ENCODE peak calls at places on chromosome 20, in four cellular contexts. J is IMR-90, C is K562, D is GM12878. K is an unnamed sample.

GRCh38 chr20:60113771-60114170 is 155.5 kb downstream of the CDH26 start:
- DNase-seq in J (no peak), C (no peak), D (no peak), K (no peak)

GRCh38 chr20:62386383-62387218 is at the start of gene RPS21:
- DNase-seq in D (peak; percentile 54), J (peak; percentile 89), C (peak; percentile 91), K (peak; percentile 92)

GRCh38 chr20:63775096-63775978 is 35.8 kb downstream of the SLC2A4RG start:
- DNase-seq in J (peak; percentile 19), C (peak; percentile 64), D (no peak), K (peak; percentile 60)

GRCh38 chr20:38855356-38855755 is 49.9 kb downstream of the PPP1R16B start:
- DNase-seq in C (no peak), J (peak; percentile 35), D (no peak), K (peak; percentile 34)

GRCh38 chr20:7967199-7967844 is 27.1 kb upstream of the HAO1 start:
- DNase-seq in J (peak; percentile 6), D (no peak), C (no peak), K (no peak)

GRCh38 chr20:50478162-50479036 is 31.8 kb upstream of the PTPN1 start:
- DNase-seq in J (peak; percentile 29), D (no peak), C (peak; percentile 69), K (no peak)

GRCh38 chr20:20024942-20025341 is 7.8 kb downstream of the NAA20 start:
- DNase-seq in J (peak; percentile 70), C (no peak), D (no peak), K (no peak)

GRCh38 chr20:31485450-31486339 is 10.6 kb downstream of the REM1 start:
- DNase-seq in D (no peak), J (peak; percentile 8), C (peak; percentile 43), K (peak; percentile 70)

GRCh38 chr20:23187759-23188158 is 101.6 kb upstream of the CD93 start:
- DNase-seq in J (no peak), C (no peak), D (no peak), K (no peak)

GRCh38 chr20:34627458-34627857 is 49.4 kb downstream of the PIGU start:
- DNase-seq in C (no peak), D (no peak), J (no peak), K (no peak)

GRCh38 chr20:37596168-37596567 is 68.5 kb upstream of the BLCAP start:
- DNase-seq in D (no peak), J (no peak), C (no peak), K (no peak)

DNA sequence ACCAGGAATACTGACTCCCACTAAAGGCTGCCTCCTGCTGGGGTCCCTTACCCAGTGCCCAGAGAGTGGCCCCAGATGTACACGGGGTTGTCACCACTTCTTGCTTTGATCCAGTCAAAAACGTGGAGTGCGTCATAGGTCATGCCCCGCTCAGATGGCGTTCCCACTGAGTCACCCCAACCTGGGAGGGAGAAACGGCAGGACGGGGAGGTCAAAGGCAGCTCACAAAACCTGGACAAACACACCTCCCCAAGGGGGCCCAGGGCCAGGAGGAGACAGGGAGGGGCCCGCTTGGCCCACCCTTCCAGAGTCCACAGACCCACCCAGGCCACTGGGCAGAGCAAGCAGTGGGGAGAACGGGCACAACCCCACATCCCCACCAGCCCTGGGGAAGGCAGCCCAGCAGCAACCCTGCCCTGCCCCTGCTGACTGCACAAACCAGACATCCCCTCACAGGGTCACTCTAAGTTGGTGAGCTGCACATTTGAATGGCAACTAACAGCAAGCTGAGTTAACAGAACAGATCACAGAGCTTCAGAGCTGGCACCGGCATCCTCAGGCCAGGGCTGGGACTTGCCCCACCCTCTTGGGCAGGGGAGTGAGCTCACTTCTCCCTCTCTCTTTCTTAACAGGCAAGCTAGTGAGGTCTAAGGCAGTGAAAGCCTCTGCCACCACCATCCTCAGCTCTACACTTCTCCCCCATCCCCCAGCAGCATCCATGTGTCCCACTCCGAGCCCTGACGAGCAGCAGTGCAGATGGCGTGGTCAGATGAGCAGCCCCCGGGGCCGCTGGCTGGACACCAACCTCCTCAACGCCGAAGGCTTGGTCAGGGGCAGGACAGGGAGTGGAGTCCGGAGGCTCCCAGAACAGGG is 61.7 kb downstream of the PYGB start:
- DNase-seq in D (no peak), J (peak; percentile 80), C (peak; percentile 51), K (peak; percentile 10)
- TF ChIP-seq FOS in D (no peak), J (peak; percentile 36), C (no peak), K (no peak)

DNA sequence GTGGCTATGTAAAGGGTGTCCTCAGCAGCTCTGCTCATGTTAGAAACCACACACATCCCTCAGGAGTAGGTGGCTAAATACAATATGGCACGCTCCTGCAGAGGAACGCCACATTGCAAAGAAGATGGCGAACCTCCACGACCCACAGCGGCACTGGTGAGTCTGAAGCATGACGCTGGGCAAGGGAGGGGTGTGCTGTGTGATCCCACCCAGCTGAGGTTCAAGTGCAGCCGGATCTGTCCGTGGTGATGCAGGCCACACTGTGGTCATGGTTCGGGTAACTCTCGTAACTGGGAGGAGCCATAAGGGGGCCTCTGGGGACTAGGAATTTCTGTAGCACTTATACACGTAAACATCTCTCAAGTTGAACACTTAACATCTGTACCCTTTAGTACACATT is 23.4 kb upstream of the APMAP start:
- DNase-seq in D (no peak), J (no peak), C (no peak), K (no peak)
- TF ChIP-seq FOS in D (no peak), J (no peak), C (no peak), K (no peak)

DNA sequence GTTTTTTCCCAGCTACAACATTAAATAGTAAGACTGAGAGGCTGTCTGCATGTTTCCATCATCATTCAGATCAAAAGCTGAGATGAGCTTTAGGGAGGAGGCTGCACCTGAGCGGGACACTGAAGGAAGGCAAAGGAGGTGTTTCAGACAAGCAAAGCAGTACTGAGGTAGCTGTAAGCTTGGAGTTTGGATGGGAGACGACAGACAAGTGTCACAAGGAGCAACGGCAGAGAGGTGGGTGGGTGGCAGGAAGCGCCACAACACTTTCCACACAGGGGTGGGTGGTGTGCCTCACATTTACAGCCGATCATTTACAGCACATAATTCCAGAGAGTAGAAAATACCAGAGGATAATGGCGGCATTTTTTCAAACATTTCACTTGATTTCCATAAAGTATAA is 205.5 kb upstream of the SHLD1 start:
- DNase-seq in C (no peak), D (no peak), J (no peak), K (no peak)
- TF ChIP-seq FOS in C (no peak), D (no peak), J (no peak), K (no peak)

GRCh38 chr20:45792513-45793118 is 862 bp downstream of the DNTTIP1 start:
- DNase-seq in D (no peak), J (no peak), C (no peak), K (no peak)
- TF ChIP-seq FOS in D (no peak), J (no peak), C (no peak), K (no peak)

GRCh38 chr20:9038791-9039190 is 30.1 kb upstream of the PLCB4 start:
- DNase-seq in J (peak; percentile 75), D (no peak), C (no peak), K (no peak)
- TF ChIP-seq FOS in J (no peak), D (no peak), C (no peak), K (no peak)

GRCh38 chr20:3392756-3393155 is 14.7 kb downstream of the DNAAF9 start:
- DNase-seq in D (no peak), J (no peak), C (no peak), K (no peak)

GRCh38 chr20:3400260-3401155 is 7.0 kb downstream of the DNAAF9 start:
- DNase-seq in C (no peak), J (no peak), D (no peak), K (no peak)

GRCh38 chr20:3398681-3399252 is 8.7 kb downstream of the DNAAF9 start:
- DNase-seq in D (no peak), C (no peak), J (peak; percentile 86), K (no peak)

GRCh38 chr20:3390759-3391500 is 16.5 kb downstream of the DNAAF9 start:
- DNase-seq in D (no peak), J (no peak), C (no peak), K (no peak)

DNA sequence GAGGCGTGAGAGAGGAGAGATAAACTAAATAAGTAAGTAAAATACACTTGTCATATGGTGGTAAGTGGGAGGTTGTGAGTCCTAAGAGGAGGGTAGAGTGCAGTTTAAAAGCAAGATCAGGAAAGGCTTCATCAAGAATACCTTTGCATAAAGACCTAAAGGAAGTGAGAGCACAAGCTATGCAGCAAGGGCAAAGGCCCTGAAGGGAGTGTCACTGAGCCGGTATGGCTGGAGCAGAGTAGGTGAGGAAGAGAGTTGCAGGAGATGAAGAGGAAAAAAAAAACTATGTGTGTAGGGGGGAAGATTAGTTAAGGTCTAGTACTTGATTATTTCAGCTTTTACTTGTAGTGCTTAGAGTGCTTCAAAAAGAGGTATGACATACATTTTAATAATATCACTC is 11.0 kb downstream of the DNAAF9 start:
- DNase-seq in D (no peak), J (no peak), C (no peak), K (no peak)
- TF ChIP-seq FOS in D (no peak), J (no peak), C (no peak), K (no peak)

DNA sequence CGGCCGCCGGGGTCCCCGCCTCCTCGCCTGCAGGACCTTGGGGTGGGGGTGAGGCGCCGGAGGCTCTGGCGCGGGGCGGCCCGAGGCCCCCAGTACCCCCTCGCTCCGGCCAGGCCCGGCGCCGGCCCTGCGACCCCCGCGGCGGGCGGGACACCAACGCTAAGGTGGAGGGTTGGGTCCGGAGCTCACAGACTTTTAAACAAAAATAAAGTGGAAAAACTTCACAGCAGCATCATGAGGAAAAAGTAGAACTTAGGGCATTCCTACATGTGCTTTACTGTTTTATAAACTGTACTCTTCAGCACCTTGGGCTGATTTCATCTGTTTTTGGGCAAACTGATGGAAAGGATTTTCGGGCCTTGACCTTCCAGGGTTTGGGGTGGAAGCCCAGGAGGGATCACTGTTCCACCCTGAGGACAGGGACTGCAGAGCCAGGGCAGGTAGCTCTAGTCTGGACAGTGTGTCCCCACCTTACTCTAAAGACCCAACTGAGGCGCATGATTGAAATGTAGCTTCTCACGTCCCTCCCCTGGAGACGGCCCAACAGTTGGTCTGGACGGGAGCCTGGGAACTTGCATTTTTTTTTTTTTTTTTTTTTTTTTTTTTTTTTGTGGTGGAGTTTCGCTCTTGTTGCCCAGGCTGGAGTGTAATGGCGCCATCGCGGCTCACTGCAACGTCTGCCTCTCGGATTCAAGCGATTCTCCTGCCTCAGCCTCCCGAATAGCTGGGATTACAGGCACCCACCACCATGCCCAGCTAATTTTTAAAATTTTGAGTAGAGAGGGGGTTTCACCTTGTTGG is 708 bp downstream of the NELFCD start:
- DNase-seq in J (peak; percentile 6), D (no peak), C (peak; percentile 39), K (peak; percentile 31)
- TF ChIP-seq FOS in J (no peak), D (no peak), C (no peak), K (no peak)

DNA sequence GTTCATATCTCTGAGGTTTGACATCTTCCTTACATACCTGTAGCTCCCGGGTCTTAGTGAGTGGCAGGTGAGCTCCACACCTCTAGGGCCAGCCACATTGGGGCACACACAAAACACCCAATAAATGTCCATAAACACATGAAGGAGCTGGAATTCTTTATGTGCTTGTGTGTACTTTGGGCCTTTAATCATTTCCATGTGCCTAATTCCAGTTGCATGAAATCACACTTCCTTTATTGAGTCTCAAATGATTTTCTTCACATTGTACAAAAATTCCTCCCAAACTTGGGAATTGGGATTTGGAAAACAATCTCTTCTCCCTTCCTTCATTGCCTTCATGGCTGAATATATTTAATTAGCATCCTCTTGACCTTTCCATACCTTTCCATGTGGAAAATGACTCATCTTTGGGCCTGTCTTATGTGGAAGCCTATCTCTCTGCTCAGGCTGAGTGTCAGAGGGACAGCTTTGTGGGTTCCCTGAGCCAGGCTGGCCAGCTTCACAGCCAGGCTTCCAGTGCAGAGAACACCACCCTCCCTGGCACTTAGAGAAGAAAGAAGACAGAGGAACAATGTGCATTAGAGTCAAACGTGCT is 33.1 kb upstream of the CDH4 start:
- DNase-seq in C (no peak), D (no peak), J (peak; percentile 60), K (no peak)
- TF ChIP-seq FOS in C (no peak), D (no peak), J (no peak), K (no peak)

GRCh38 chr20:46558511-46558959 is 8.1 kb upstream of the OCSTAMP start:
- DNase-seq in C (no peak), J (peak; percentile 98), D (no peak), K (peak; percentile 91)
- TF ChIP-seq FOS in C (no peak), J (peak; percentile 71), D (no peak), K (peak; percentile 69)